ENCODE peak calls at places on chromosome 13, in four cellular contexts. W is GM12878, U is SK-N-SH, L is K562. G is an unnamed sample.

GRCh38 chr13:36945078-36945477 is 25.0 kb upstream of the SMAD9 start:
- DNase-seq in W (no peak), U (no peak), L (no peak), G (no peak)

GRCh38 chr13:76820759-76821158 is 65.4 kb downstream of the KCTD12 start:
- DNase-seq in W (no peak), U (no peak), L (no peak), G (no peak)

GRCh38 chr13:27482996-27483395 is 32.6 kb upstream of the MTIF3 start:
- DNase-seq in W (peak; percentile 55), U (no peak), L (no peak), G (no peak)

GRCh38 chr13:80029170-80029569 is 311.8 kb downstream of the SPRY2 start:
- DNase-seq in W (no peak), U (no peak), L (no peak), G (no peak)

GRCh38 chr13:77548095-77548494 is 12.6 kb downstream of the SCEL start:
- DNase-seq in W (no peak), U (no peak), L (no peak), G (no peak)

GRCh38 chr13:52195052-52195837 is 35.8 kb upstream of the NEK3 start:
- DNase-seq in W (no peak), U (peak; percentile 68), L (no peak), G (no peak)

GRCh38 chr13:47901451-47901850 is 99.6 kb downstream of the SUCLA2 start:
- DNase-seq in W (no peak), U (no peak), L (no peak), G (no peak)

GRCh38 chr13:29849071-29849541 is 1.3 kb downstream of the UBL3 start:
- DNase-seq in W (no peak), U (peak; percentile 38), L (no peak), G (no peak)

GRCh38 chr13:45325806-45326205 is 15.2 kb downstream of the TPT1 start:
- DNase-seq in W (no peak), U (no peak), L (no peak), G (no peak)

GRCh38 chr13:111962431-111962891 is 104.5 kb upstream of the SOX1 start:
- DNase-seq in W (no peak), U (no peak), L (no peak), G (no peak)

GRCh38 chr13:76903544-76904162 is 17.4 kb upstream of the KCTD12 start:
- DNase-seq in W (peak; percentile 25), U (peak; percentile 73), L (peak; percentile 68), G (peak; percentile 86)

GRCh38 chr13:48749144-48749543 is 95.4 kb downstream of the CYSLTR2 start:
- DNase-seq in W (no peak), U (no peak), L (no peak), G (no peak)

GRCh38 chr13:97015661-97016350 is 21.5 kb upstream of the OXGR1 start:
- DNase-seq in W (no peak), U (no peak), L (no peak), G (no peak)

GRCh38 chr13:76725211-76725610 is 161.0 kb downstream of the KCTD12 start:
- DNase-seq in W (no peak), U (no peak), L (no peak), G (no peak)

GRCh38 chr13:39684531-39685137 is 29.2 kb downstream of the COG6 start:
- DNase-seq in W (no peak), U (peak; percentile 23), L (no peak), G (peak; percentile 8)

GRCh38 chr13:113110852-113111315 is 5.3 kb downstream of the F7 start:
- DNase-seq in W (no peak), U (peak; percentile 57), L (no peak), G (no peak)
- TF ChIP-seq FOXM1 in W (no peak), U (no peak), L (no peak), G (no peak)

DNA sequence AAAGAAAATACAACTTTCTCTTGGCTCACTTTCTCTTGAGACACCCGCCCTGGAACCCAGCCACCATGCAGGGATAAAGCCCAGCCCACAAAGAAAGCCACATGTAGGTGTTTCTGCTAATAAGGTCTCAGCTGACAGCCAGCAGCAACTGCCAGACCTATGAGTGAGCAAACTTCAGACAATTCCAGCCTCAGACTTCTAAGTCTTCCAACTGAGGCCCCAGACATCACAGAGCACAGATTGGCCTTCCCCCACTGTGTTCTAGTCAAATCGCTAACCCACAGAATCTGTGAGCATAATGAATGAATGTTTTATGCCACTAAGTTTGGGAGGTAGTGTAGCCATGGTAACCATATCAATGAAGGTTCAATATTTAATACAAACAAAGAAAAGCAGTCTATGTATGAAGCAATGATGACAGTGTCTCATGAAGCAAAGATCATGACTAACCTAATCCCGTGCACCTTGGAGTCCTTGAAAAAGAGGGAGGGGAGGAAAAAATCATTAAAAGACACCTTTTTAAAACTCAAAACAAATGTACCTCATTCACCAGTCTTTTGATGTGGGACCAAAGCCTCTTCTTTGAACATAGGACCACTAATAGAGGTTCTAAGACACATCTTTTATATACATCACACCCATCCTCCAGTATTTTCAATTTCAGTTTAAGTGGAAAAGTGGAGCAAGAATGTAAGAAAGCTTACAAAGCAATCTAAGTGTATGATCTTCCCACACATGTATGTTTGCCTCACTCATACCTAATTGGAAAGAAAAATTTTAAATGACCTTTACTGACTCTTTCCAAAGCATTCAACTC is 6.2 kb downstream of the MRPS31 start:
- DNase-seq in W (no peak), U (no peak), L (no peak), G (no peak)
- TF ChIP-seq FOXM1 in W (no peak), U (no peak), L (no peak), G (no peak)

DNA sequence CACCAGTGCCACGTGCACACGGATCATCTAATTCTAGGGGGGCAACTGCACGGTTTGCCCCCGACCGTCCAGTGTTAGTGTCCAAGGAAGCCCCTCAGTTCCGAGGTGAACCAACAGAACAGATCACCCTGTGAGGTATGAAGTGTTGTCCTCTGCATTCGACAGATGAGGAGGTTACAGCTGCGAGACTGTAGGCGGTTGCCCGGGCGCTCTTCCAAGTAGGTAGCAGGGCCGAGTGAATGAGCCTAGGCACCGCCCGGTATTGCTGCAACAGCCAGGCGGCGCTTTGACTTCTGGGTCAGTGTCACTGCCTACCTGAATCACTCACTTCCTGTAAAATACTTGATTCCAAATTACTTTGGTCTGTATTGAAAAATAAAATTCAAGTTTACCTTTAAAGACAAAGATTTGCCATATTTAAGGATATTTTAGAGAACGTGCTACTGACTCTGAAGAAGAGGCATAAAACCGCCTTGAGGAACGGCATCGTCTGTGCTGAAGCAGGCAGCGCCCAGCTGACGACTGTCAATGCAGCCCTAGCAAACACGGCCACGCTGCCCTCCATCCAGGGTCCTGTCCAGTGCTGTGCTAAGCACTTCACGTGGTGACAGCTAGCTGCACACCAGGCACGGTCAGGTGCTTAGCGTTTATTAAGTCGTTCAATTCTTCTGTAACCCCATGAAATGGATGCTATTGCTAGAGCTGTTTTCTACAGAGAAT is 19.3 kb upstream of the RASA3 start:
- DNase-seq in W (no peak), U (no peak), L (peak; percentile 30), G (no peak)
- TF ChIP-seq FOXM1 in W (no peak), U (no peak), L (no peak), G (no peak)

GRCh38 chr13:98305670-98306069 is 128.6 kb upstream of the RNF113B start:
- DNase-seq in W (no peak), U (no peak), L (no peak), G (no peak)

GRCh38 chr13:98307392-98307743 is 130.3 kb upstream of the RNF113B start:
- DNase-seq in W (no peak), U (no peak), L (no peak), G (no peak)

GRCh38 chr13:98308525-98308911 is 131.4 kb upstream of the RNF113B start:
- DNase-seq in W (no peak), U (no peak), L (no peak), G (no peak)

GRCh38 chr13:98309569-98310335 is 132.7 kb upstream of the RNF113B start:
- DNase-seq in W (no peak), U (no peak), L (no peak), G (no peak)

GRCh38 chr13:98307744-98308524 is 130.9 kb upstream of the RNF113B start:
- DNase-seq in W (no peak), U (no peak), L (no peak), G (no peak)
- TF ChIP-seq FOXM1 in W (no peak), U (no peak), L (no peak), G (no peak)